ENCODE peak calls at places on chromosomes 7 and 10, in six cellular contexts. T is adrenal gland, R is colonic mucosa, L is GM23338, J is uterus, Q is sigmoid colon. E is an unnamed sample. For H3K4me1, the result is how much of the 10 kb centered on the place peaks cover.

GRCh38 chr10:43225004-43225786 is 41.7 kb downstream of the RASGEF1A start:
- DNase-seq in T (peak), R (no peak), L (no peak), J (no peak), Q (no peak), E (peak)

GRCh38 chr10:61000769-61001730 is 57.1 kb upstream of the RHOBTB1 start:
- DNase-seq in L (peak), R (peak), T (peak), J (no peak), Q (peak), E (no peak)

GRCh38 chr7:73991522-73992103 is 36.4 kb upstream of the ELN start:
- DNase-seq in J (no peak), R (no peak), Q (no peak), T (no peak), L (no peak), E (no peak)

GRCh38 chr10:48518926-48519730 is 85.7 kb downstream of the ARHGAP22 start:
- DNase-seq in T (no peak), R (no peak), J (no peak), Q (no peak), L (no peak), E (peak)

GRCh38 chr7:128672927-128673517 is 930 bp downstream of the GARIN1A start:
- DNase-seq in T (peak), L (peak), R (no peak), J (no peak), Q (no peak), E (no peak)

GRCh38 chr7:141202540-141202939 is 128.7 kb downstream of the TMEM178B start:
- DNase-seq in T (no peak), R (no peak), J (no peak), L (no peak), Q (no peak), E (no peak)

GRCh38 chr10:107139237-107139636 is 25.3 kb downstream of the SORCS1 start:
- DNase-seq in J (no peak), Q (no peak), R (no peak), T (no peak), L (no peak), E (no peak)

GRCh38 chr10:77823811-77824542 is 102.6 kb downstream of the DLG5 start:
- DNase-seq in R (no peak), T (no peak), Q (no peak), L (no peak), J (no peak), E (no peak)

GRCh38 chr10:130500251-130501000 is 364.2 kb downstream of the GLRX3 start:
- DNase-seq in J (no peak), L (no peak), T (no peak), R (no peak), Q (no peak), E (no peak)

GRCh38 chr7:131745645-131746248 is 189.3 kb upstream of the PODXL start:
- DNase-seq in L (peak), T (no peak), Q (no peak), J (no peak), R (no peak), E (no peak)

GRCh38 chr7:64045301-64046040 is at the start of gene ZNF727:
- DNase-seq in L (no peak), T (peak), R (peak), J (peak), Q (peak), E (peak)

GRCh38 chr10:10497245-10497644 is 520.4 kb upstream of the CELF2 start:
- DNase-seq in J (no peak), L (peak), T (no peak), R (no peak), Q (no peak), E (no peak)

GRCh38 chr10:48505394-48506112 is 99.3 kb downstream of the ARHGAP22 start:
- DNase-seq in Q (no peak), R (peak), J (no peak), T (no peak), L (peak), E (no peak)

GRCh38 chr10:91296471-91296870 is 76.0 kb downstream of the PCGF5 start:
- DNase-seq in J (no peak), Q (no peak), T (no peak), R (no peak), L (peak), E (no peak)

GRCh38 chr10:26488344-26488743 is 50.2 kb downstream of the APBB1IP start:
- DNase-seq in Q (no peak), L (no peak), R (no peak), T (no peak), J (no peak), E (no peak)

GRCh38 chr7:142420554-142421362 is 162.9 kb upstream of the PRSS58 start:
- DNase-seq in Q (no peak), L (peak), T (no peak), R (no peak), J (no peak), E (no peak)

GRCh38 chr7:14635955-14636354 is 266.6 kb downstream of the DGKB start:
- DNase-seq in Q (no peak), T (no peak), L (no peak), J (no peak), R (no peak), E (no peak)

GRCh38 chr10:101901340-101901739 is 57.7 kb upstream of the KCNIP2 start:
- DNase-seq in L (peak), J (no peak), R (no peak), Q (no peak), T (no peak), E (no peak)

GRCh38 chr7:138024765-138025164 is 22.9 kb upstream of the CREB3L2 start:
- DNase-seq in R (no peak), L (no peak), T (no peak), Q (no peak), J (no peak), E (no peak)

GRCh38 chr10:49055231-49055850 is 60.0 kb downstream of the VSTM4 start:
- DNase-seq in Q (no peak), R (no peak), J (no peak), T (no peak), L (no peak), E (no peak)

GRCh38 chr7:39589323-39590111 is 23.3 kb downstream of the YAE1 start:
- DNase-seq in Q (no peak), J (no peak), L (peak), T (peak), R (no peak), E (no peak)

GRCh38 chr10:14126697-14127440 is 203.9 kb downstream of the FRMD4A start:
- DNase-seq in Q (no peak), R (no peak), L (no peak), J (no peak), T (no peak), E (no peak)

GRCh38 chr7:73899731-73900142 is 38.8 kb downstream of the TMEM270 start:
- DNase-seq in T (peak), J (peak), R (peak), L (no peak), Q (peak), E (peak)

GRCh38 chr10:89245802-89246201 is 5.8 kb downstream of the LIPA start:
- DNase-seq in R (no peak), L (peak), T (no peak), J (no peak), Q (no peak), E (no peak)

GRCh38 chr7:82778021-82778420 is 334.4 kb upstream of the CACNA2D1 start:
- DNase-seq in L (no peak), J (no peak), Q (no peak), R (no peak), T (no peak), E (no peak)

GRCh38 chr7:94698275-94698674 is 42.3 kb upstream of the SGCE start:
- DNase-seq in J (no peak), L (no peak), R (no peak), T (no peak), Q (no peak), E (no peak)

GRCh38 chr10:124722812-124723783 is 21.1 kb downstream of the FAM53B start:
- DNase-seq in Q (peak), T (peak), L (no peak), R (no peak), J (peak), E (peak)

GRCh38 chr7:108235451-108236061 is 105.4 kb upstream of the LAMB4 start:
- DNase-seq in J (no peak), L (no peak), R (no peak), Q (no peak), T (peak), E (no peak)

DNA sequence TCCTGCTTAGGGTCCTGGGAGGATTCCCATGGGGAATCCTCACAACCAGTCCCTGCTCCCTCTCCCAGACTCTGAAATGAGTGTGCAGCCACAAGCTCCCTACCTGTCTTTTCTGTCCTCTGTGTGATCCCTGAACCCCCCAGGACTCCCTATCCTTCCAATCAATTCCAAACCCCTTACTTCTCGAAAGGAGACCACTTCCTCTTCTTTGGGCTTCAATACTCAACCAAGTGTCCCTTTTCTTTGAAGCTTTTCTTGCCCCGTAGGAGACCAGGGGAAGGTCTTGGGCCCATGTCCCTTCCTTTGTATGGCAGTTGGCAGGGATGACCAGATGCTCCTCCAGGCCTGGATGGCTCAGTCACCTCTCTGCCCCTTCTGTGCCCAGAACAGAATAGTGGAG is 1.7 kb downstream of the AEBP1 start:
- DNase-seq in J (no peak), L (no peak), T (no peak), R (no peak), Q (no peak), E (no peak)
- H3K27ac ChIP-seq in J (peak), L (no peak), T (no peak), R (peak), Q (peak), E (peak)

GRCh38 chr10:132704008-132704814 is 81.7 kb downstream of the NKX6-2 start:
- DNase-seq in T (no peak), L (no peak), J (no peak), Q (peak), R (no peak), E (peak)

GRCh38 chr10:132707121-132707775 is 78.7 kb downstream of the NKX6-2 start:
- DNase-seq in J (no peak), Q (peak), R (peak), T (no peak), L (no peak), E (no peak)

GRCh38 chr10:132705173-132705572 is 80.8 kb downstream of the NKX6-2 start:
- DNase-seq in L (no peak), Q (peak), T (no peak), R (no peak), J (no peak), E (peak)

GRCh38 chr10:132706701-132707100 is 79.2 kb downstream of the NKX6-2 start:
- DNase-seq in Q (peak), R (no peak), L (no peak), T (no peak), J (no peak), E (peak)

DNA sequence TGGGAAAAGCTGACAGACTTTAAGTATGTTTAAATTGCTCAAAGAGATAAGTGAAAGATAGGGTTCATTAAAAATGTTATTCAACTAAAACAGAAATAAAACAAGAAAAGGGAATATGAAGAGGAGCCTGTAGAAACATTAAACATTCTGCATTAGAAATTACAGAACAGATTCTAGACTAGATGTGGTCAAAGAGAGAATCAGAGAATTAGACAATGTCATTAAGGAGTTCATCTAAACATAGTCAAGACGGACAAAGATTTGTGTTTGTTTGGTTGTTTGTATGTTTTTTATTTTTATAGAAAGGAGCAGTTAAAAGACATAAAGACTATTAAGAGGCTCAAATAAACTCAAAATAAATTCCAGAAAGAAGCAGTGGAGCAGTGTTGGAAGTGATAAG is 80.0 kb downstream of the NKX6-2 start:
- DNase-seq in Q (no peak), T (no peak), J (no peak), L (no peak), R (no peak), E (no peak)
- H3K4me1 ChIP-seq in Q (under half), T (under half), J (under half), L (under half), R (under half), E (under half)

DNA sequence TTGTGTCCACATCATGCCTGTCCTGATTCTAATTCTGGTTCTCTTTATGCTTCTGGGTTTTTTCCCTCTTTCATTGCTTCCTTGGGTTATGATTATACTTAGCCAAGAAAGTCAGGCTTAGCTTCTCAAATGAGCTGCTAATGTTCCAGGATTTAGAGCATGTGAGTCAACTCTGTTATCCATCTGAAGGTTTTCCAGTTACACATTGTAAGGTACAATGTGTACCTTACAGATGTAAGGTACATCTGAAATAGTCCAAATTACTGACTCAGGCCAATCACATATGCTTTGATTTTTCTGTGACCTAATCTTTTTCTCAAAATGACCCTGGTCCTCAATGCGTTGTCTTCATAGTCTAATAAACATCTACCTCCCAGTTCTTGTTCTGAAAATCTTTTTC is 13.3 kb upstream of the MIOS start:
- DNase-seq in J (no peak), L (no peak), T (no peak), R (no peak), Q (no peak), E (no peak)
- H3K27ac ChIP-seq in J (no peak), L (no peak), T (no peak), R (no peak), Q (no peak), E (no peak)

GRCh38 chr7:50687575-50688261 is 95.0 kb downstream of the GRB10 start:
- DNase-seq in R (no peak), Q (no peak), J (no peak), L (no peak), T (no peak), E (no peak)
- H3K4me1 ChIP-seq in R (under half), Q (half or more), J (under half), L (under half), T (under half), E (under half)

GRCh38 chr7:122883049-122883670 is 3.1 kb downstream of the CADPS2 start:
- DNase-seq in J (no peak), L (no peak), T (no peak), Q (no peak), R (no peak), E (no peak)

GRCh38 chr7:122881324-122881723 is 4.9 kb downstream of the CADPS2 start:
- DNase-seq in R (no peak), J (no peak), T (no peak), Q (no peak), L (no peak), E (no peak)

GRCh38 chr7:122885583-122886356 is 490 bp downstream of the CADPS2 start:
- DNase-seq in J (peak), Q (peak), L (peak), R (peak), T (peak), E (peak)

GRCh38 chr7:122886357-122887081 is at the start of gene CADPS2:
- DNase-seq in J (peak), Q (peak), T (peak), L (peak), R (peak), E (peak)

DNA sequence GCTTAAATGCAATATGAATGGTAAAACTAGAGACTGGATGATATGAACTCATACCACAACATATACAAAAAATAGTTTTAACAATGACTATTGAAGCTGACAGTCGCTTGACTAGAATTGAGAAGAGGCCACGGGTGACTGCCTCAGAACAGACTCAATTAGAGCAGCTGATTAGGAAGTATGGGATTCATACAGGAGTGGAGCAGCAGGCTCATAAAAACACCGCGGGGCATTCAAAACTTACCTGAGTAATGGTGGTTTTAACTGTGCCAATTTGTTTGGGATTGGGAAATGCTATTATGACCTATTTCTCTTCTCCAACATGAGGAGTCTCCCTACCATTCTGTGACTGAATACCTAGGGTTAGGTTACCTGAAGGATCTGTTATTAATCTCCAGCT is 2.1 kb downstream of the CADPS2 start:
- DNase-seq in J (no peak), Q (no peak), T (no peak), R (no peak), L (no peak), E (no peak)
- H3K27ac ChIP-seq in J (peak), Q (peak), T (no peak), R (no peak), L (no peak), E (no peak)

DNA sequence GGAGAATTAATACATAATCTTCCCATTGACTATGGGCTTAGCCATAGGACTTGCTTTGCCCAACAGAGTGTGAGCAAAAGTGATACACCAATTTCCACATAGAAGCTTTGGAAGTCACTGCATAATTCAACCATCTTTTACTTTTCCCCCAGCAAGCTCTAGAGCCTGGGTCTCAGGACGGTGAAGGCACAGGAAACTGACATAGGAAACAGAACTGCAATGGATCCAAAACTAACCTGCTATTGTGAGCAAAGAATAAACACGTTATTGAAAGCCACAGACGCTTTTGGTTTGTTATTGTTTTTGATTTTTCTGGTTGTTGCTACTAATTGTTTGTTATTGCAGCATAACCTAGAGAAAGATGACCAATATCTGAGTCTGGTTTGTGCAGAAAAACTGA is 53.0 kb downstream of the CUBN start:
- DNase-seq in L (no peak), T (no peak), R (no peak), Q (no peak), J (no peak), E (no peak)
- H3K4me1 ChIP-seq in L (under half), T (under half), R (under half), Q (under half), J (under half), E (under half)

GRCh38 chr7:105649727-105650381 is 68.6 kb upstream of the EFCAB10 start:
- DNase-seq in Q (peak), L (no peak), R (no peak), T (no peak), J (no peak), E (no peak)
- H3K27ac ChIP-seq in Q (no peak), L (no peak), R (no peak), T (no peak), J (no peak), E (no peak)

DNA sequence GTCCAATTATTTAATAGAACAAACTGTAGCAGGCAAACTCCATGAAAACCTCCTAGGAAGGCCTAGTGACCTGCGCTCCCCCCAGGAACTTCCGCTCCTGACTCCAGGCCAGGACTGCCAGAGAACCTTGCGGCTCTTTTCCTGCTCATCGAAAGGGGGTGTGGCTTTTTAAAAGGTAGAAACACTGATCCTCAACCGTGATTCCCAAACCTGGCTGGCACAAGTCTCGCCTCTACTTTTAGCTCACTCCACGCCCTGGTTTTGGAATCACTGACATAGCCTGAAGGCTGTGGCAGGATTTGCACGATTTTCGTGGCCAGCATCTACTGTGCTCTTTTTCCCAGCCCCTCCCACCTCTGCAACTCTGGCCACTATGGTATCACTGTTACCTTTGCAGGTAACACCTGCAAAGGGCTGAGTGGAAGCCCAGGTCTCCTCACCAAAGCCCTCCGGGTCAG is 43.3 kb downstream of the MYOF start:
- DNase-seq in R (peak), Q (no peak), L (peak), T (no peak), J (peak), E (no peak)
- H3K4me1 ChIP-seq in R (under half), Q (half or more), L (under half), T (under half), J (under half), E (half or more)

GRCh38 chr10:637221-637620 is 52.2 kb downstream of the DIP2C start:
- DNase-seq in T (no peak), J (no peak), Q (peak), L (no peak), R (no peak), E (no peak)
- H3K27ac ChIP-seq in T (no peak), J (no peak), Q (no peak), L (no peak), R (no peak), E (no peak)